ENCODE peak calls at places on chromosomes 11 and 22, in seven cellular contexts. One of them, this sample, is unnamed.

GRCh38 chr11:128291043-128291442 is 296.3 kb downstream of the ETS1 start:
- DNase-seq in GM20000: no peak
- DNase-seq in nephron progenitor cell: no peak
- DNase-seq in retinal pigment epithelial cell: no peak
- DNase-seq in endothelial cell: peak; percentile 12
- DNase-seq in left ventricle myocardium inferior: no peak
- DNase-seq in ovary: no peak
- DNase-seq in this sample: no peak

GRCh38 chr22:40637181-40638150 is 947 bp upstream of the MRTFA start:
- DNase-seq in retinal pigment epithelial cell: no peak
- DNase-seq in nephron progenitor cell: no peak
- DNase-seq in endothelial cell: no peak
- DNase-seq in left ventricle myocardium inferior: peak; percentile 33
- DNase-seq in GM20000: peak; percentile 29
- DNase-seq in ovary: no peak
- DNase-seq in this sample: no peak

GRCh38 chr11:14451825-14452224 is 47.8 kb downstream of the COPB1 start:
- DNase-seq in GM20000: no peak
- DNase-seq in endothelial cell: no peak
- DNase-seq in retinal pigment epithelial cell: no peak
- DNase-seq in ovary: no peak
- DNase-seq in nephron progenitor cell: no peak
- DNase-seq in left ventricle myocardium inferior: no peak
- DNase-seq in this sample: peak; percentile 16

GRCh38 chr22:37708580-37709444 is 12.0 kb downstream of the TRIOBP start:
- DNase-seq in ovary: no peak
- DNase-seq in endothelial cell: peak; percentile 17
- DNase-seq in retinal pigment epithelial cell: no peak
- DNase-seq in GM20000: no peak
- DNase-seq in left ventricle myocardium inferior: peak; percentile 29
- DNase-seq in nephron progenitor cell: no peak
- DNase-seq in this sample: no peak

GRCh38 chr22:40857309-40857851 is 432 bp downstream of the XPNPEP3 start:
- DNase-seq in retinal pigment epithelial cell: no peak
- DNase-seq in nephron progenitor cell: no peak
- DNase-seq in left ventricle myocardium inferior: no peak
- DNase-seq in GM20000: no peak
- DNase-seq in endothelial cell: no peak
- DNase-seq in ovary: no peak
- DNase-seq in this sample: no peak

GRCh38 chr22:42439821-42440674 is 7.8 kb upstream of the NFAM1 start:
- DNase-seq in GM20000: no peak
- DNase-seq in retinal pigment epithelial cell: no peak
- DNase-seq in left ventricle myocardium inferior: no peak
- DNase-seq in nephron progenitor cell: no peak
- DNase-seq in ovary: no peak
- DNase-seq in endothelial cell: no peak
- DNase-seq in this sample: no peak

GRCh38 chr11:10694481-10695239 is 1.1 kb upstream of the IRAG1 start:
- DNase-seq in nephron progenitor cell: no peak
- DNase-seq in left ventricle myocardium inferior: no peak
- DNase-seq in retinal pigment epithelial cell: no peak
- DNase-seq in GM20000: no peak
- DNase-seq in ovary: no peak
- DNase-seq in endothelial cell: no peak
- DNase-seq in this sample: no peak

GRCh38 chr11:22752908-22753310 is 76.7 kb downstream of the SVIP start:
- DNase-seq in left ventricle myocardium inferior: no peak
- DNase-seq in nephron progenitor cell: no peak
- DNase-seq in retinal pigment epithelial cell: no peak
- DNase-seq in endothelial cell: no peak
- DNase-seq in ovary: no peak
- DNase-seq in GM20000: no peak
- DNase-seq in this sample: no peak

GRCh38 chr22:37275622-37276021 is 6.7 kb upstream of the CYTH4 start:
- DNase-seq in GM20000: no peak
- DNase-seq in endothelial cell: no peak
- DNase-seq in retinal pigment epithelial cell: no peak
- DNase-seq in nephron progenitor cell: no peak
- DNase-seq in left ventricle myocardium inferior: no peak
- DNase-seq in ovary: no peak
- DNase-seq in this sample: no peak

GRCh38 chr11:62505784-62506145 is 40.8 kb downstream of the AHNAK start:
- DNase-seq in left ventricle myocardium inferior: no peak
- DNase-seq in retinal pigment epithelial cell: no peak
- DNase-seq in GM20000: no peak
- DNase-seq in ovary: no peak
- DNase-seq in nephron progenitor cell: no peak
- DNase-seq in endothelial cell: no peak
- DNase-seq in this sample: no peak

GRCh38 chr11:124329787-124330478 is 9.9 kb upstream of the OR8D2 start:
- DNase-seq in left ventricle myocardium inferior: no peak
- DNase-seq in GM20000: peak; percentile 25
- DNase-seq in ovary: no peak
- DNase-seq in retinal pigment epithelial cell: no peak
- DNase-seq in nephron progenitor cell: no peak
- DNase-seq in endothelial cell: no peak
- DNase-seq in this sample: peak; percentile 21

GRCh38 chr22:28955817-28956216 is 72.4 kb downstream of the ZNRF3 start:
- DNase-seq in endothelial cell: no peak
- DNase-seq in nephron progenitor cell: no peak
- DNase-seq in left ventricle myocardium inferior: no peak
- DNase-seq in ovary: no peak
- DNase-seq in GM20000: peak; percentile 34
- DNase-seq in retinal pigment epithelial cell: no peak
- DNase-seq in this sample: peak; percentile 32

GRCh38 chr22:38029901-38030300 is 27.3 kb upstream of the PICK1 start:
- DNase-seq in ovary: no peak
- DNase-seq in endothelial cell: no peak
- DNase-seq in nephron progenitor cell: no peak
- DNase-seq in GM20000: no peak
- DNase-seq in left ventricle myocardium inferior: no peak
- DNase-seq in retinal pigment epithelial cell: no peak
- DNase-seq in this sample: no peak

GRCh38 chr22:25077056-25077455 is 122.6 kb upstream of the CRYBB3 start:
- DNase-seq in endothelial cell: no peak
- DNase-seq in retinal pigment epithelial cell: no peak
- DNase-seq in ovary: no peak
- DNase-seq in GM20000: no peak
- DNase-seq in left ventricle myocardium inferior: no peak
- DNase-seq in nephron progenitor cell: no peak
- DNase-seq in this sample: no peak

GRCh38 chr22:20080445-20080775 is 369 bp downstream of the DGCR8 start:
- DNase-seq in nephron progenitor cell: peak; percentile 75
- DNase-seq in retinal pigment epithelial cell: no peak
- DNase-seq in endothelial cell: peak; percentile 65
- DNase-seq in ovary: peak; percentile 57
- DNase-seq in left ventricle myocardium inferior: peak; percentile 68
- DNase-seq in GM20000: peak; percentile 93
- DNase-seq in this sample: peak; percentile 87

DNA sequence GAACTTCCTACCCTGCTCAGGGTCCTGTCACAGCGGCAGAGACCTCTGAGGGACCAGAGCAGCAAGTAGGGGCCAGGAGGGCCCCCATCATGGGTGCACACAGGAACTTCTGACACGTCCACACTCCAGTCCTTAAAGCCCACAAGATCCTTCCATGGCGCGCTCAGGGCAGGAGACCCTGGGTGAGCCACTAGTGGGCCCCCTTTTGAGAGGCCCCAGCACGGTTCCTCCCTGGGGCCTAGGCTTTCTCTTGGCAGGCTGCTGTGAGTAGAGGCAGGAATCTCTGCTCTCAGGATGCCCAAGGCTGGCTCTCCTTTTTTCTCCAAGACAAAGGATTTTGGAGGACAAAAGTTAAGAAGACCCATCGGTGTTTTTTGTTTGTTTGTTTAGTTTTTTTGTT is 22.4 kb downstream of the RPS6KA4 start:
- DNase-seq in ovary: no peak
- DNase-seq in retinal pigment epithelial cell: no peak
- DNase-seq in left ventricle myocardium inferior: no peak
- DNase-seq in GM20000: no peak
- DNase-seq in nephron progenitor cell: no peak
- DNase-seq in endothelial cell: no peak
- DNase-seq in this sample: no peak
- TF ChIP-seq CTCF in ovary: no peak
- TF ChIP-seq CTCF in retinal pigment epithelial cell: no peak
- TF ChIP-seq CTCF in left ventricle myocardium inferior: no peak
- TF ChIP-seq CTCF in GM20000: no peak
- TF ChIP-seq CTCF in nephron progenitor cell: no peak
- TF ChIP-seq CTCF in endothelial cell: no peak
- TF ChIP-seq CTCF in this sample: no peak

GRCh38 chr11:12901874-12902481 is 107.1 kb upstream of the RASSF10 start:
- DNase-seq in ovary: no peak
- DNase-seq in endothelial cell: no peak
- DNase-seq in GM20000: no peak
- DNase-seq in retinal pigment epithelial cell: no peak
- DNase-seq in nephron progenitor cell: no peak
- DNase-seq in left ventricle myocardium inferior: no peak
- DNase-seq in this sample: no peak

GRCh38 chr11:12906501-12906900 is 102.6 kb upstream of the RASSF10 start:
- DNase-seq in left ventricle myocardium inferior: no peak
- DNase-seq in endothelial cell: no peak
- DNase-seq in retinal pigment epithelial cell: no peak
- DNase-seq in ovary: no peak
- DNase-seq in GM20000: no peak
- DNase-seq in nephron progenitor cell: no peak
- DNase-seq in this sample: no peak

GRCh38 chr11:12900496-12900895 is 108.6 kb upstream of the RASSF10 start:
- DNase-seq in retinal pigment epithelial cell: peak; percentile 91
- DNase-seq in GM20000: no peak
- DNase-seq in endothelial cell: no peak
- DNase-seq in left ventricle myocardium inferior: no peak
- DNase-seq in ovary: no peak
- DNase-seq in nephron progenitor cell: no peak
- DNase-seq in this sample: no peak

GRCh38 chr11:12901272-12901671 is 107.8 kb upstream of the RASSF10 start:
- DNase-seq in retinal pigment epithelial cell: no peak
- DNase-seq in GM20000: peak; percentile 15
- DNase-seq in endothelial cell: no peak
- DNase-seq in left ventricle myocardium inferior: no peak
- DNase-seq in ovary: no peak
- DNase-seq in nephron progenitor cell: no peak
- DNase-seq in this sample: no peak

DNA sequence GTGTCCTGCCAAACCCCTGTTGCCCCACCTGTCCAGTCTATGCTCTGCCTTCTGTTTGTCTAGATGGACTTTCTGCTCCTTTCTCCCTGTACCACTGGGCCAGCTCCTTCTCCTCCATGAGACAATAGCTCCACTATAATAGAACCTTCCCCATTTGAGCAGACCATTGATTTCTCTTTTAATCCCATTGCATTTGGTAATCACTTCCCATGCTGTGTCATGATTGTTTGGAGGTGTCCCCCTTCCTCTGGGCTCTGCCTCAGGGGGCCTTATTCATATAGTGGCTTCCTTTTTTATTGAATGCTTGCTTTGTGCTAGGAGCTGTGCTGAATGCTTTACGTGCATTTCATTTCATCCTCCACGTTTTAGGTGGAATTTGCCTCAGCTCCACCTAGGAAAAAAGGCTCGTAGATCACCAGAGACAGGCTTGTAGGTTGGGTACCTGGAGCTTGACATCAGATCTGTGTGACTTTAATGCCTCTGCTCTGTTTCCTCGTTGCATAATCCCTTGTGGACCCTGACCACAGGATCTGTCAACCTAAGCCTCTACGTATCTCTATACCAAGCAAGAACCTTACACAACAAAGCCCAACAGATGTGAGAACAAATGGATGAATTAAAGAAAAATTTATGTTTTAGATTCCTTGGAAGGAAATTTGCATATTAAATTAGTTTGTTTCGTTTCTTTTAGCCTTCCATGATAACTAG is 106.2 kb upstream of the RASSF10 start:
- DNase-seq in GM20000: no peak
- DNase-seq in retinal pigment epithelial cell: no peak
- DNase-seq in ovary: no peak
- DNase-seq in nephron progenitor cell: no peak
- DNase-seq in left ventricle myocardium inferior: no peak
- DNase-seq in endothelial cell: no peak
- DNase-seq in this sample: no peak
- TF ChIP-seq CTCF in GM20000: no peak
- TF ChIP-seq CTCF in retinal pigment epithelial cell: no peak
- TF ChIP-seq CTCF in ovary: no peak
- TF ChIP-seq CTCF in nephron progenitor cell: no peak
- TF ChIP-seq CTCF in left ventricle myocardium inferior: no peak
- TF ChIP-seq CTCF in endothelial cell: no peak
- TF ChIP-seq CTCF in this sample: no peak

GRCh38 chr11:76495017-76495416 is 50.2 kb downstream of the EMSY start:
- DNase-seq in ovary: no peak
- DNase-seq in retinal pigment epithelial cell: no peak
- DNase-seq in nephron progenitor cell: no peak
- DNase-seq in endothelial cell: no peak
- DNase-seq in left ventricle myocardium inferior: no peak
- DNase-seq in GM20000: no peak
- DNase-seq in this sample: no peak

GRCh38 chr11:76493626-76494539 is 49.1 kb downstream of the EMSY start:
- DNase-seq in endothelial cell: no peak
- DNase-seq in nephron progenitor cell: no peak
- DNase-seq in left ventricle myocardium inferior: no peak
- DNase-seq in ovary: no peak
- DNase-seq in retinal pigment epithelial cell: no peak
- DNase-seq in GM20000: no peak
- DNase-seq in this sample: no peak

GRCh38 chr11:76493040-76493439 is 48.2 kb downstream of the EMSY start:
- DNase-seq in left ventricle myocardium inferior: no peak
- DNase-seq in nephron progenitor cell: no peak
- DNase-seq in ovary: no peak
- DNase-seq in retinal pigment epithelial cell: no peak
- DNase-seq in GM20000: no peak
- DNase-seq in endothelial cell: no peak
- DNase-seq in this sample: no peak

GRCh38 chr11:76496174-76496573 is 51.4 kb downstream of the EMSY start:
- DNase-seq in retinal pigment epithelial cell: no peak
- DNase-seq in ovary: no peak
- DNase-seq in nephron progenitor cell: no peak
- DNase-seq in endothelial cell: no peak
- DNase-seq in GM20000: no peak
- DNase-seq in left ventricle myocardium inferior: no peak
- DNase-seq in this sample: no peak

GRCh38 chr11:76491644-76492043 is 46.8 kb downstream of the EMSY start:
- DNase-seq in retinal pigment epithelial cell: no peak
- DNase-seq in endothelial cell: no peak
- DNase-seq in GM20000: no peak
- DNase-seq in left ventricle myocardium inferior: no peak
- DNase-seq in ovary: no peak
- DNase-seq in nephron progenitor cell: no peak
- DNase-seq in this sample: no peak
- TF ChIP-seq CTCF in retinal pigment epithelial cell: no peak
- TF ChIP-seq CTCF in endothelial cell: no peak
- TF ChIP-seq CTCF in GM20000: no peak
- TF ChIP-seq CTCF in left ventricle myocardium inferior: no peak
- TF ChIP-seq CTCF in ovary: no peak
- TF ChIP-seq CTCF in nephron progenitor cell: no peak
- TF ChIP-seq CTCF in this sample: no peak

GRCh38 chr11:44949160-44950035 is 1.3 kb downstream of the TP53I11 start:
- DNase-seq in GM20000: no peak
- DNase-seq in nephron progenitor cell: peak; percentile 74
- DNase-seq in ovary: no peak
- DNase-seq in retinal pigment epithelial cell: peak; percentile 2
- DNase-seq in endothelial cell: peak; percentile 71
- DNase-seq in left ventricle myocardium inferior: no peak
- DNase-seq in this sample: no peak
- TF ChIP-seq CTCF in GM20000: no peak
- TF ChIP-seq CTCF in nephron progenitor cell: peak; percentile 68
- TF ChIP-seq CTCF in ovary: no peak
- TF ChIP-seq CTCF in retinal pigment epithelial cell: peak; percentile 68
- TF ChIP-seq CTCF in endothelial cell: peak; percentile 75
- TF ChIP-seq CTCF in left ventricle myocardium inferior: peak; percentile 59
- TF ChIP-seq CTCF in this sample: peak; percentile 6

GRCh38 chr11:80155412-80156017 is 714.7 kb upstream of the TENM4 start:
- DNase-seq in GM20000: peak; percentile 8
- DNase-seq in endothelial cell: peak; percentile 22
- DNase-seq in left ventricle myocardium inferior: no peak
- DNase-seq in ovary: no peak
- DNase-seq in retinal pigment epithelial cell: no peak
- DNase-seq in nephron progenitor cell: peak; percentile 24
- DNase-seq in this sample: peak; percentile 6
- TF ChIP-seq CTCF in GM20000: no peak
- TF ChIP-seq CTCF in endothelial cell: peak; percentile 60
- TF ChIP-seq CTCF in left ventricle myocardium inferior: peak; percentile 62
- TF ChIP-seq CTCF in ovary: no peak
- TF ChIP-seq CTCF in retinal pigment epithelial cell: peak; percentile 57
- TF ChIP-seq CTCF in nephron progenitor cell: peak; percentile 59
- TF ChIP-seq CTCF in this sample: peak; percentile 31

This sample was measured in GM10248.